ENCODE peak calls at places on chromosomes 2 and 18, in four cellular contexts. V, U, S and X are unnamed samples. For H3K4me1, the result is how much of the 10 kb centered on the place peaks cover.

GRCh38 chr2:70939847-70940580 is 4.3 kb downstream of the ATP6V1B1 start:
- DNase-seq in V (no peak), U (no peak), S (no peak), X (no peak)

GRCh38 chr2:153145470-153145869 is 333.1 kb downstream of the RPRM start:
- DNase-seq in V (no peak), U (no peak), S (no peak), X (no peak)

GRCh38 chr2:24543252-24543651 is 52.2 kb downstream of the NCOA1 start:
- DNase-seq in V (no peak), U (no peak), S (peak), X (no peak)

GRCh38 chr2:182951948-182952663 is 85.7 kb upstream of the FRZB start:
- DNase-seq in V (no peak), U (peak), S (peak), X (no peak)

GRCh38 chr2:28613616-28614501 is 118.0 kb downstream of the PLB1 start:
- DNase-seq in V (no peak), U (peak), S (peak), X (no peak)

GRCh38 chr2:12106440-12107080 is 360.1 kb downstream of the LPIN1 start:
- DNase-seq in V (no peak), U (peak), S (no peak), X (no peak)

GRCh38 chr2:223601932-223602676 is at the start of gene SCG2:
- DNase-seq in V (peak), U (peak), S (peak), X (no peak)

GRCh38 chr2:222424281-222424728 is at the start of gene SGPP2:
- DNase-seq in V (no peak), U (no peak), S (no peak), X (no peak)

GRCh38 chr2:160402997-160403979 is 90.3 kb downstream of the RBMS1 start:
- DNase-seq in V (no peak), U (peak), S (no peak), X (no peak)

GRCh38 chr2:84823788-84824187 is 57.1 kb downstream of the TRABD2A start:
- DNase-seq in V (no peak), U (no peak), S (no peak), X (no peak)

GRCh38 chr18:60064271-60064670 is 164.5 kb downstream of the PMAIP1 start:
- DNase-seq in V (no peak), U (peak), S (no peak), X (no peak)

DNA sequence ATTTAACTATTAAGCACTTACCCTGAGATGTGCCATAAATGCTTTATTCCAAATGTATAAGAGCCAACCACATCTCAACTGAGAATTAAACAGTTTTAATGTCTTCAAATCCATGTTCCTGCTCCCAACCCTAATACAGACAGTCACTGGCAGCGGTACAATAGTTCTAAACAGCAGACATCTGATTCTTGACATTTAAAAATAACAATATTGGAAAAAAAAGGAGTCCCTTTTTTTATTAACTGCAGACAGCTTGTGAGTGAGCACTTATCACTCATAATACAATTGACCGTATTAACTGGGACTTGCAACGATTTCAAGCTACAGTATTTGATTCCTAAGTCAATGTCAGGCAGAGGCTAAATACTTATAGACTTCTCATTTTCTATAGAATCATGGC is 424.6 kb downstream of the TGIF1 start:
- DNase-seq in V (no peak), U (no peak), S (no peak), X (no peak)
- H3K4me3 ChIP-seq in V (no peak), U (no peak), S (no peak), X (no peak)

GRCh38 chr2:215791481-215791937 is 221.8 kb downstream of the MREG start:
- DNase-seq in V (no peak), U (no peak), S (no peak), X (no peak)
- H3K27ac ChIP-seq in V (no peak), U (no peak), S (no peak), X (no peak)

GRCh38 chr2:176096986-176097819 is 2.4 kb upstream of the HOXD12 start:
- DNase-seq in V (peak), U (no peak), S (peak), X (peak)
- H3K4me1 ChIP-seq in V (under half), U (under half), S (under half), X (under half)

GRCh38 chr2:231604685-231605606 is 12.3 kb downstream of the TEX44 start:
- DNase-seq in V (peak), U (peak), S (peak), X (peak)
- H3K4me3 ChIP-seq in V (peak), U (peak), S (no peak), X (peak)